ENCODE peak calls at places on chromosomes 11 and 22, in six cellular contexts. H, O, P, R, X and V are unnamed samples. For H3K4me1, the result is how much of the 10 kb centered on the place peaks cover.

GRCh38 chr11:82907376-82907775 is 5.8 kb downstream of the DDIAS start:
- DNase-seq in P (no peak), X (no peak), R (no peak), O (no peak), H (no peak), V (no peak)

GRCh38 chr11:3880724-3881123 is 25.3 kb downstream of the STIM1 start:
- DNase-seq in O (no peak), X (no peak), H (no peak), R (no peak), P (no peak), V (no peak)

GRCh38 chr11:34549271-34549670 is 35.7 kb upstream of the ELF5 start:
- DNase-seq in R (no peak), O (no peak), P (no peak), H (no peak), X (no peak), V (no peak)

GRCh38 chr11:126686938-126687337 is 313.6 kb downstream of the KIRREL3 start:
- DNase-seq in P (no peak), R (no peak), O (no peak), X (no peak), H (no peak), V (no peak)

GRCh38 chr11:12156301-12157140 is 46.1 kb downstream of the MICAL2 start:
- DNase-seq in O (no peak), P (no peak), X (no peak), H (no peak), R (peak), V (no peak)

GRCh38 chr11:18791175-18792065 is at the start of gene PTPN5:
- DNase-seq in O (no peak), X (no peak), P (peak), H (no peak), R (no peak), V (peak)

GRCh38 chr22:17843189-17843588 is 68.9 kb upstream of the BID start:
- DNase-seq in X (no peak), P (no peak), H (no peak), R (no peak), O (no peak), V (no peak)

GRCh38 chr11:71199226-71199815 is 53.1 kb downstream of the SHANK2 start:
- DNase-seq in O (no peak), P (no peak), H (no peak), R (peak), X (no peak), V (peak)

GRCh38 chr11:17531071-17531817 is 13.0 kb downstream of the USH1C start:
- DNase-seq in O (no peak), P (no peak), R (no peak), H (no peak), X (no peak), V (no peak)

GRCh38 chr11:47154738-47155570 is 21.7 kb downstream of the ARFGAP2 start:
- DNase-seq in R (peak), P (no peak), X (no peak), H (peak), O (no peak), V (no peak)

GRCh38 chr11:122139595-122139866 is 23.5 kb upstream of the BLID start:
- DNase-seq in H (no peak), P (no peak), R (no peak), X (no peak), O (no peak), V (no peak)

GRCh38 chr11:76382209-76382608 is 1.1 kb downstream of the GVQW3 start:
- DNase-seq in H (no peak), X (no peak), R (no peak), O (no peak), P (no peak), V (no peak)

GRCh38 chr11:19954899-19955298 is 205.4 kb downstream of the DBX1 start:
- DNase-seq in R (no peak), H (no peak), P (no peak), O (no peak), X (no peak), V (no peak)

GRCh38 chr22:20985720-20986119 is 3.6 kb downstream of the LZTR1 start:
- DNase-seq in H (peak), R (no peak), P (no peak), X (no peak), O (no peak), V (no peak)

GRCh38 chr11:6602096-6602940 is 1.1 kb downstream of the RRP8 start:
- DNase-seq in H (no peak), O (peak), X (no peak), R (no peak), P (no peak), V (no peak)

GRCh38 chr22:45413368-45414211 is at the start of the genes RIBC2 and SMC1B:
- DNase-seq in X (peak), P (peak), O (peak), R (peak), H (peak), V (peak)

GRCh38 chr11:8786933-8787332 is 104.3 kb downstream of the RPL27A start:
- DNase-seq in H (no peak), X (no peak), R (no peak), P (no peak), O (no peak), V (no peak)

GRCh38 chr11:110565344-110565684 is 135.6 kb downstream of the FDX1 start:
- DNase-seq in R (no peak), H (no peak), O (no peak), P (no peak), X (no peak), V (no peak)

DNA sequence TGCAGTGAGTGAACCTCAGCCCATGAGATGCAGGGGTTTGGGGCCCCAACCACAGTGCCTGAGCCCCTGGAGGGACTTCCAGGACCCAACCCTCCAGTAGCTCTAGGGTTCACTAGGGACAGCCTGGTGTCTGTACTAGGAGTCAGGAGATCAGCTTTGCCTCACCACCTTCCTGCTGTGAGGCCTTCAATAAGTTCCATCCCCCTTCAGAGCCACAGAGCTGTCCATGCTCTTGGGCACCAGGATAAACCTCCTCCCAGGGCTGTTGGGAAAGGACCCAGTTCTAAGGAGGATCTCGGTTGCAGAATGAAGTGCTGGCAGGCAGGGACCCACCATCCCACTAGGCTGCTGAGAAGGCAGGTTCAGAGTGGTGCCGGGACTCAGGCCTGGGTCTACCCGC is 9.7 kb downstream of the ARHGEF17 start:
- DNase-seq in X (no peak), P (no peak), H (no peak), R (no peak), O (no peak), V (no peak)
- H3K4me1 ChIP-seq in X (half or more), P (half or more), H (under half), R (half or more), O (under half), V (under half)

GRCh38 chr22:30866811-30867271 is 101.7 kb downstream of the MORC2 start:
- DNase-seq in X (no peak), R (no peak), O (no peak), H (no peak), P (peak), V (no peak)
- TF ChIP-seq CTCF in X (no peak), R (no peak), O (no peak), H (no peak), P (no peak), V (peak)

DNA sequence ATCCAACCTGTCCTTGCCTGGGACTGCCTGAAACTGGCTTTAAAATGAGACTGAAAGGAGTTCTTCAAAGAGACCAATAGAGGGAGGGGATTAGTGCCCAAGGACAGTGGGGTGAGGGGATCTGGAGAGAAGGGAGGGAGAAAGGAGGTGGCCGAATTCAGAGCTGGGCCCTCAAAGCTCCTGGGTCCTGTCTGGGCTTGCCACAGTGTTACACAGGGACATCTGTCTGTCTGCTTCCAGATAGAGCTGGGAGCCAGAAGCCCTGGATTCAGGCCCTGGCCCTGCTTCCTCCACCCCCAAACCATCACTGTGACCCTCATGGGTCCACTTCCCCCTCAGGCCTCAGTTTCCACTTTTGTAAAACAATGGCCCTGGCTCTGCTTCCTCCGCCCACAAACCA is 3.6 kb downstream of the KCNJ4 start:
- DNase-seq in P (no peak), X (no peak), O (no peak), R (no peak), H (no peak), V (no peak)
- H3K27ac ChIP-seq in P (no peak), X (peak), O (no peak), R (no peak), H (no peak), V (no peak)

DNA sequence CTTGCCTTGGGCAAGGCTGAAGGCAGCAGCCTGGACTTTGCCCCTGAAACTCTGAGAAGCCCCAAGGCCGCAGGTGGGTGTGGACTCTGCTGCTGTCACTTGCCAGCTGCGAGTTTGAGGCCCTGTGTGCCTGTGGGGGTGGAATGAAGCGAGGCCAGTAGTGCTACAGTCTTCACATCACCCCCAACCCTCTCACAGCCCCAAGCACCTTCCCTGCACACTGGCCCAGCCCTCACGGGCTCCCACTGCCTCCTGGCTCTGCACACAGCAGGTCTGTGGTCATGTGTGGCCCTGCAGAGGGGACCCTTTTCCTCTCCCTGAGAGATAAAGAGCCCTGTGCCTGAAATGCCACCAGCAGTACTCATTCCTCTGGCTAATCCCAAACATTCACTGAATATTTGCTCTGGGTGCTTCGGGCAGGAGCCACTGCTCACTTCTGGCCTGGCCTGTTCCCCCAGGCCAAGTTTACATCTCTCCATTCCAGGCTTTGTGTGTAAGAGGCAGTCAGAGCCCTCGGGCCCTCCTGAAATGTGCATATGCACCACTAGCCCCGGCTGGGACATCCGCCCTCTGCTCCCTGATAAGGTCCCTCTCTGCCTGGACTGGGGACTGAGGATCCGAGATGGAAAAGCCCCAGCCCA is 17.7 kb downstream of the MGAT3 start:
- DNase-seq in R (no peak), X (no peak), H (peak), P (no peak), O (no peak), V (no peak)
- H3K4me1 ChIP-seq in R (under half), X (half or more), H (under half), P (under half), O (under half), V (under half)

DNA sequence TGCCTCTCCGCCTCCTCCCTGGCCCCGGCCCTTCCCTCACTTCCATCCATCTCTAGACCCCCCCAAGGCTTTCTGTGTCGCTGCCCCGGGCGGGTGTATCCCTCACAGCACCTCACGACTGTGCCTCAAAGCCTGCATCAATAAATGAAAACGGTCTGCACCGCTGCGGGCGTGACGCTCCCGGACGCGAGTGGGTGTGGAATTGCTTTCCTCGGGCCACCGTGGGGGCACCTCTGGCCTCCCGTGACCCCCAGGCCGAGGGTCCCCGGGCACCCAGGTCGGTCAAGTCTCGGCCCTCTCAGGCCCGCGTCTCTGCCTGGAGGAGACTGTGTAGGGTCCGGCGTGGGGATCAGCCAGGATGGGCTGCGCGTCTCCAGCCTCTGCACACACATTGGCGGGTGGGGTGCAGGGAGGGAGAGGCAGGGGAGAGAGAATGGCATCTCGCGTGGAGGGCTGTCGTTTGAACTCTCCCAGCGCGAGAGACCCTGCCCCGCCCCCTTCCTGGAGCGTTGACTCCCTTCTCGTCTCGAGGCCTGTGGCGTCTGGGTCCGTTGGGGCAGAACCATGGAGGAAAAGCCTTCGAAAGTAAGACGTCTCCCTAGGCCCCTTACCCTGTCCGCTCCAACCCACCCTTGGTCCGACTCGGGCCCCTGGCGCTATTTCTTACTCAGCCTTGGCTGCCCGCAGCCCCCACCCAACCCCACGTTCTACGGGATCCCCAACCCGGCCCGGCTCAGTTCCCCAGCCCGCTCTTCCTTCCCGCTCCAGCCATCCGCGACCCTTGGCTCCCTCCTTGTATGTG is at the start of gene CATSPERZ:
- DNase-seq in O (no peak), X (no peak), P (no peak), R (no peak), H (peak), V (no peak)
- TF ChIP-seq CTCF in O (no peak), X (no peak), P (no peak), R (no peak), H (no peak), V (no peak)

GRCh38 chr11:10777806-10778205 is 26.8 kb downstream of the CTR9 start:
- DNase-seq in P (no peak), R (no peak), O (no peak), H (no peak), X (no peak), V (no peak)

GRCh38 chr11:10779086-10779485 is 28.0 kb downstream of the CTR9 start:
- DNase-seq in P (no peak), R (no peak), O (no peak), X (no peak), H (no peak), V (no peak)

GRCh38 chr11:10780040-10780439 is 28.7 kb downstream of the EIF4G2 start:
- DNase-seq in H (no peak), P (no peak), O (no peak), R (no peak), X (no peak), V (no peak)

GRCh38 chr11:10778217-10778970 is 27.3 kb downstream of the CTR9 start:
- DNase-seq in H (no peak), O (peak), R (no peak), P (peak), X (peak), V (no peak)

DNA sequence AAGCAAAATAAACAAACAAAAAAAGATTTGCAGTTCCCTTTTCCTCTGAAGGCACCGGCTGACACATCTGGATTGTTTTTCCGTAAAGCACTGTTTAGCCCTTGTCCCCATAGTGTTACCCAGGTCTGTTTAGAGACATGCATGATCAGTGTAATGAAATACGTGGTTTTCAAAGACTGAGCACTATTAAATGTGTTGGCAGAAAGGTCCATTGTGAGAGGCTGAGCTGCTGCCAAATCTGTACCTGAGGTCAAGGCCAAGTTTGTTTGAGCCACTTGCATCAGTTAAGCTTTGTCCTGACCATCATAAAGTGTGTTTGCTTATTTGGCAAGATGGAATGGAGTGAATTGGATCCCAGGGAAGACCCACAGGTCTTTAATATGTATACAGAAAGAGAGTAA is 26.3 kb downstream of the CTR9 start:
- DNase-seq in R (no peak), H (no peak), P (no peak), X (no peak), O (no peak), V (no peak)
- H3K27ac ChIP-seq in R (no peak), H (no peak), P (no peak), X (peak), O (no peak), V (no peak)

DNA sequence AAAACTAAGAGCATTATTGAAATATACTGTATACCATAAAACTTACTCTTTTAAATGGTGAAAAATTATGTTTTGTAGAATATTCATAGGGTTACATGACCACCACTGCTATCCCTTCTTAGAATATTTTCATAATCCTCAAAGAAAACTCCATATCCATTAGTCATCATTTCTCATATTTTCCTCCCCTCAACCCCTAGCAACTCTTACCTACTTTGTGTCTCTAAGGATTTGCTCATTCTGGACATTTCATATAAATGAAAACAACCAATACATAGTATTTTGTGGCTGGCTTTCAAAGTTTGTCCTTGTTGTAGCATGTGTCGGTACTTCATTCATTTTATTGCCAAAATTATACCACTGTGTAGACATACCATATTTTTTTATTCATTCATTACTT is 863.8 kb downstream of the KCNA4 start:
- DNase-seq in X (no peak), P (no peak), H (no peak), R (no peak), O (no peak), V (no peak)
- H3K4me1 ChIP-seq in X (under half), P (under half), H (under half), R (under half), O (under half), V (under half)

GRCh38 chr11:30218278-30218677 is 12.5 kb upstream of the FSHB start:
- DNase-seq in R (no peak), X (no peak), P (no peak), H (no peak), O (no peak), V (no peak)

GRCh38 chr11:30216534-30216933 is 14.3 kb upstream of the FSHB start:
- DNase-seq in P (no peak), O (no peak), H (no peak), R (no peak), X (no peak), V (no peak)
- TF ChIP-seq CTCF in P (no peak), O (no peak), H (no peak), R (no peak), X (no peak), V (no peak)

GRCh38 chr11:57311109-57311936 is 13.4 kb downstream of the TNKS1BP1 start:
- DNase-seq in P (peak), X (peak), R (peak), O (peak), H (peak), V (peak)
- H3K27ac ChIP-seq in P (peak), X (peak), R (peak), O (peak), H (no peak), V (peak)

DNA sequence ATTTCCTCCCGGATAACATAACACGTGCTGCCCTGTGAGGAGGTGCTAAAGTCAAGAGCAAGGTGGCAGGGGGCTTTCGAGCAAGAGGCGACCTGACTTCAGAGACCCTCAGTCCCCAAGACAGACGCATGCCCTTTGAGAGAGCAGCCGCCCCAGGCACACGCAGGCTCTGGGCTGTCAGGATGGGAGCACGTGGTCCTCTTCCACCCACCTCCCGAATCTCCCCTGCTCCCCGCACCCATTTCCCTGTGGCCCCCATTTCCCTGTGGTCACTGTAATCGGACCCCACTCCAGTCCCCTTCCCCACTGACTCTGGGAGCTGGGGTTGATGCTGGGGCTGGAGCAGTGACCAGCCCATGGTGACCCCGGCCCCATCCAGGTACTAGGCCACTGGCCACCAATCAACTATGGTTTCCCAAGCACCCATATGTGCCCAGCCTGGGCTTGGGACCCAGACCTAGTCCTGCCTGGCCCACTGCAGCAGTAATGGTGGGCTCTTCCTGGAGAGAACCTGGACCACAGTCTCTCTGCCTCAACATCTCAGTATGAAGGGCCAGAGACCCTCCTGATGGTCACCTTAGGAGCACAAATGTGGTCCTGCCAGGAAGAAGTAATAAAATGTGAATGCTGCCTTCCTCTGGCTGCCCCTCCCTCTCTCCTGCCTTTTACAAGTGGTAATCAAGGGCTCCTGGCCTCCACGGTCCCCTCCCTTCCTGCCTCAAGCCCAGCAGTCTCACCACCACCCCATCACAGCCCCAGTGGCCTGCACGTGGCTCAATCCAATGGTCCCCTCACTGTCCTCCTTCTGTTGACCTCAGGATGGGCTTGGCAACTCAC is 39.0 kb downstream of the IGLL5 start:
- DNase-seq in X (no peak), R (no peak), P (no peak), H (no peak), O (no peak), V (no peak)
- H3K4me1 ChIP-seq in X (under half), R (under half), P (under half), H (under half), O (under half), V (under half)